ENCODE peak calls at places on chromosomes 1 and 21, in ten cellular contexts. Y is esophagus muscularis mucosa, I is epithelial cell of esophagus, X is GM23338, O is RWPE1, V is breast epithelium, K is D721Med, B is mammary epithelial cell, T is mesothelial cell of epicardium, E is progenitor cell of endocrine pancreas. S is an unnamed sample.

GRCh38 chr1:168774241-168774640 is 45.2 kb upstream of the DPT start:
- DNase-seq in K (no peak), O (no peak), E (no peak), T (no peak), B (no peak), V (no peak), I (no peak), Y (no peak), X (no peak), S (no peak)

GRCh38 chr1:4655674-4656532 is 1.5 kb downstream of the AJAP1 start:
- DNase-seq in V (peak; percentile 32), T (peak; percentile 70), X (no peak), K (peak; percentile 47), Y (no peak), E (peak; percentile 50), I (peak; percentile 51), B (peak; percentile 50), O (peak; percentile 76), S (no peak)

GRCh38 chr1:16718908-16719533 is 21.3 kb upstream of the RNU1-4 start:
- DNase-seq in K (peak; percentile 14), I (no peak), Y (peak; percentile 93), V (no peak), B (peak; percentile 0), O (no peak), E (no peak), X (no peak), T (no peak), S (no peak)

GRCh38 chr1:112357467-112357866 is 38.5 kb upstream of the CTTNBP2NL start:
- DNase-seq in E (no peak), B (no peak), X (no peak), O (no peak), T (no peak), K (no peak), V (no peak), Y (peak; percentile 81), I (no peak), S (no peak)

GRCh38 chr1:44072204-44072603 is 40.9 kb upstream of the SLC6A9 start:
- DNase-seq in K (no peak), T (no peak), I (peak; percentile 77), X (no peak), O (peak; percentile 61), B (peak; percentile 82), E (no peak), Y (no peak), V (no peak), S (no peak)

GRCh38 chr1:184393924-184394323 is 7.1 kb downstream of the C1orf21 start:
- DNase-seq in O (no peak), I (no peak), E (no peak), T (no peak), B (no peak), Y (no peak), V (no peak), K (no peak), X (no peak), S (no peak)

GRCh38 chr21:43192501-43193081 is 23.8 kb downstream of the CRYAA start:
- DNase-seq in I (no peak), X (no peak), T (peak; percentile 24), Y (no peak), O (no peak), B (no peak), K (no peak), V (peak; percentile 19), E (peak; percentile 5), S (no peak)

GRCh38 chr1:109790735-109791494 is 27.2 kb upstream of the EPS8L3 start:
- DNase-seq in T (no peak), B (no peak), E (no peak), I (no peak), Y (no peak), V (no peak), K (no peak), X (peak; percentile 61), O (no peak), S (no peak)

GRCh38 chr1:87706198-87706597 is 377.5 kb downstream of the LMO4 start:
- DNase-seq in X (no peak), V (no peak), E (no peak), O (no peak), B (no peak), T (no peak), Y (no peak), K (no peak), I (no peak), S (no peak)

GRCh38 chr1:236323819-236324411 is 42.2 kb upstream of the ERO1B start:
- DNase-seq in T (no peak), O (no peak), Y (no peak), B (no peak), X (no peak), I (no peak), K (no peak), V (no peak), E (no peak), S (no peak)

GRCh38 chr21:46029201-46029924 is 47.8 kb downstream of the COL6A1 start:
- DNase-seq in O (no peak), Y (no peak), K (no peak), E (no peak), T (no peak), V (no peak), X (no peak), I (no peak), B (no peak), S (no peak)

GRCh38 chr1:106268070-106268469 is 788.4 kb upstream of the PRMT6 start:
- DNase-seq in E (no peak), X (peak; percentile 27), I (peak; percentile 49), O (no peak), B (peak; percentile 1), K (no peak), T (no peak), Y (no peak), V (no peak), S (no peak)

GRCh38 chr1:159791461-159791860 is 10.7 kb downstream of the DUSP23 start:
- DNase-seq in Y (no peak), O (no peak), X (no peak), B (no peak), I (no peak), K (no peak), E (no peak), V (no peak), T (no peak), S (no peak)

GRCh38 chr1:14424325-14425000 is 174.0 kb upstream of the KAZN start:
- DNase-seq in B (no peak), E (no peak), Y (no peak), X (no peak), O (no peak), V (no peak), I (no peak), T (no peak), K (no peak), S (no peak)

GRCh38 chr1:160083968-160084770 is 2.8 kb downstream of the KCNJ9 start:
- DNase-seq in X (peak; percentile 95), V (no peak), Y (no peak), E (peak; percentile 82), B (peak; percentile 32), T (peak; percentile 78), K (peak; percentile 74), I (peak; percentile 88), O (peak; percentile 78), S (peak; percentile 70)

GRCh38 chr21:23743821-23744220 is 1863.5 kb downstream of the MRPL39 start:
- DNase-seq in E (no peak), O (no peak), X (no peak), V (no peak), T (no peak), I (peak; percentile 0), B (no peak), Y (no peak), K (no peak), S (no peak)

GRCh38 chr1:111738436-111739221 is 566 bp downstream of the INKA2 start:
- DNase-seq in Y (no peak), X (peak; percentile 74), V (peak; percentile 66), E (peak; percentile 24), I (peak; percentile 93), K (no peak), T (no peak), B (peak; percentile 83), O (peak; percentile 68), S (peak; percentile 72)

GRCh38 chr1:6280761-6281451 is 20.0 kb upstream of the GPR153 start:
- DNase-seq in K (no peak), I (no peak), X (peak; percentile 86), B (no peak), V (no peak), O (no peak), E (peak; percentile 38), Y (no peak), T (no peak), S (no peak)
- TF ChIP-seq CTCF in K (no peak), I (no peak), X (peak; percentile 79), B (peak; percentile 17), V (no peak), O (no peak), E (peak; percentile 54), Y (peak; percentile 30), T (peak; percentile 14), S (no peak)

GRCh38 chr1:154182342-154183044 is 9.4 kb downstream of the TPM3 start:
- DNase-seq in E (peak; percentile 15), K (peak; percentile 45), V (peak; percentile 38), Y (no peak), B (peak; percentile 84), I (peak; percentile 80), O (peak; percentile 72), X (peak; percentile 76), T (peak; percentile 55), S (peak; percentile 38)

GRCh38 chr1:154179951-154180687 is 11.8 kb downstream of the TPM3 start:
- DNase-seq in T (no peak), E (no peak), I (no peak), O (no peak), K (no peak), V (no peak), X (peak; percentile 72), B (no peak), Y (no peak), S (peak; percentile 31)

GRCh38 chr1:154186177-154186576 is 5.7 kb downstream of the TPM3 start:
- DNase-seq in Y (no peak), K (peak; percentile 95), E (peak; percentile 48), V (peak; percentile 27), X (peak; percentile 79), T (peak; percentile 47), I (peak; percentile 80), B (peak; percentile 54), O (no peak), S (peak; percentile 23)

GRCh38 chr1:154181944-154182341 is 10.0 kb downstream of the TPM3 start:
- DNase-seq in T (no peak), V (no peak), K (no peak), O (no peak), X (no peak), Y (no peak), E (no peak), B (no peak), I (no peak), S (no peak)

GRCh38 chr1:154183045-154183968 is 8.6 kb downstream of the TPM3 start:
- DNase-seq in E (peak; percentile 93), B (peak; percentile 99), T (peak; percentile 97), V (peak; percentile 95), Y (peak; percentile 99), K (peak; percentile 100), O (peak; percentile 99), X (peak; percentile 99), I (peak; percentile 98), S (peak; percentile 93)
- TF ChIP-seq CTCF in E (no peak), B (peak; percentile 10), T (no peak), V (peak; percentile 13), Y (no peak), K (no peak), O (no peak), X (no peak), I (no peak), S (no peak)

GRCh38 chr21:31732538-31732864 is 583 bp upstream of the SCAF4 start:
- DNase-seq in X (no peak), O (no peak), K (no peak), E (no peak), Y (no peak), I (no peak), T (no peak), V (no peak), B (no peak), S (no peak)
- TF ChIP-seq CTCF in X (no peak), O (no peak), K (no peak), E (no peak), Y (no peak), I (no peak), T (no peak), V (no peak), B (no peak), S (no peak)

GRCh38 chr1:180181048-180181447 is 26.4 kb downstream of the QSOX1 start:
- DNase-seq in T (no peak), B (no peak), O (no peak), V (no peak), K (no peak), Y (no peak), E (no peak), X (peak; percentile 83), I (no peak), S (no peak)
- TF ChIP-seq CTCF in T (peak; percentile 62), B (peak; percentile 27), O (peak; percentile 23), V (no peak), K (peak; percentile 24), Y (peak; percentile 18), E (peak; percentile 53), X (peak; percentile 63), I (peak; percentile 32), S (no peak)